ENCODE peak calls at places on chromosomes 4 and X, in nine cellular contexts. U is coronary artery; I is naive thymus-derived CD4-positive, alpha-beta T cell; N is amygdala; P is NB4; D is Right ventricle myocardium superior; E is retinal pigment epithelial cell; X is GM03348; A is stimulated activated naive CD4-positive, alpha-beta T cell. L is an unnamed sample.

GRCh38 chr4:7939377-7940108 is at the start of gene AFAP1:
- DNase-seq in U (peak), I (peak), N (peak), P (no peak), D (peak), E (no peak), X (peak), A (peak), L (peak)

GRCh38 chr4:10729366-10729765 is 44.8 kb upstream of the CLNK start:
- DNase-seq in U (no peak), I (no peak), N (no peak), P (no peak), D (no peak), E (no peak), X (no peak), A (no peak), L (no peak)

GRCh38 chr4:118740869-118741268 is 55.7 kb downstream of the METTL14 start:
- DNase-seq in U (no peak), I (no peak), N (no peak), P (peak), D (no peak), E (no peak), X (no peak), A (no peak), L (no peak)

GRCh38 chrX:11629593-11630211 is 36.0 kb downstream of the ARHGAP6 start:
- DNase-seq in U (no peak), I (no peak), N (no peak), P (no peak), D (peak), E (peak), X (peak), A (no peak), L (no peak)

GRCh38 chr4:170741856-170742255 is 652.1 kb upstream of the AADAT start:
- DNase-seq in U (no peak), I (no peak), N (no peak), P (no peak), D (no peak), E (no peak), X (no peak), A (no peak), L (no peak)

GRCh38 chrX:119067023-119067739 is 5.6 kb upstream of the CT47C1 start:
- DNase-seq in U (no peak), I (no peak), N (peak), P (peak), D (peak), E (peak), X (peak), A (peak), L (peak)

GRCh38 chr4:82797591-82798081 is 960 bp downstream of the SCD5 start:
- DNase-seq in U (no peak), I (no peak), N (peak), P (peak), D (peak), E (no peak), X (peak), A (no peak), L (no peak)

GRCh38 chr4:3288571-3289094 is 4.2 kb upstream of the RGS12 start:
- DNase-seq in U (peak), I (no peak), N (no peak), P (no peak), D (peak), E (no peak), X (no peak), A (no peak), L (no peak)